ENCODE peak calls at places on chromosomes 13 and 19, in six cellular contexts. V, L, F, A, E and I are unnamed samples.

GRCh38 chr19:50657672-50658437 is 8.6 kb downstream of the C19orf81 start:
- DNase-seq in V (peak), L (peak), F (peak), A (peak), E (peak), I (peak)

GRCh38 chr19:45901912-45902650 is at the start of gene MYPOP:
- DNase-seq in V (peak), L (no peak), F (no peak), A (no peak), E (no peak), I (peak)

GRCh38 chr13:94548382-94549240 is 47.3 kb downstream of the TGDS start:
- DNase-seq in V (no peak), L (peak), F (peak), A (no peak), E (peak), I (peak)

GRCh38 chr19:53086949-53087348 is 16.3 kb downstream of the ZNF160 start:
- DNase-seq in V (no peak), L (no peak), F (no peak), A (no peak), E (no peak), I (no peak)

GRCh38 chr13:87206708-87207107 is 464.5 kb upstream of the SLITRK5 start:
- DNase-seq in V (no peak), L (no peak), F (no peak), A (no peak), E (no peak), I (no peak)

GRCh38 chr19:41541990-41542584 is 33.9 kb upstream of the CEACAM21 start:
- DNase-seq in V (peak), L (peak), F (no peak), A (peak), E (peak), I (peak)

GRCh38 chr19:18789883-18790565 is 1.1 kb downstream of the COMP start:
- DNase-seq in V (peak), L (no peak), F (no peak), A (peak), E (no peak), I (peak)

GRCh38 chr13:45750566-45750965 is 48.4 kb downstream of the CBY2 start:
- DNase-seq in V (no peak), L (no peak), F (no peak), A (no peak), E (no peak), I (no peak)

GRCh38 chr13:109243311-109243951 is 543.0 kb downstream of the IRS2 start:
- DNase-seq in V (no peak), L (peak), F (no peak), A (no peak), E (no peak), I (no peak)

GRCh38 chr19:46728693-46729339 is 11.9 kb upstream of the PRKD2 start:
- DNase-seq in V (peak), L (peak), F (no peak), A (peak), E (peak), I (peak)

DNA sequence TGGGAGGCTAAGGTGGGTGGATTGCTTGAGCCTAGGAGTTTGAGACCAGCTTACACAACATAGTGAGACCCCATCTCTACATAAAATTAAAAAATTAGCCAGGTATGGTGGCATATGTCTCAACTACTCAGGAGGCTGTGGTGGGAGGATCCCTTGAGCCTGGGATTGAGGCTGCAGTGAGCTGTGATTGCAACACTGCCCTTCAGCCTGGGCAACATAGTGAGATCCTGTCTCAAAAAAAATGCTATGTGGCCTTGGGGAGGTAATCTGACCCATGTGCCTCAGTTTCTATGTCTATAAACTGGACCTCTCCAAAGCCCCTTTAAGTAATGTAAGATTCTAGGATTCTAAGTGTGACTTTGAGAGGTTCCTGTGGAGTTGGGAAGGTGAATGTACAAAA is 25.2 kb downstream of the ARL11 start:
- DNase-seq in V (no peak), L (no peak), F (no peak), A (no peak), E (no peak), I (no peak)
- TF ChIP-seq CHD2 in V (no peak), L (no peak), F (no peak), A (no peak), E (no peak), I (no peak)

DNA sequence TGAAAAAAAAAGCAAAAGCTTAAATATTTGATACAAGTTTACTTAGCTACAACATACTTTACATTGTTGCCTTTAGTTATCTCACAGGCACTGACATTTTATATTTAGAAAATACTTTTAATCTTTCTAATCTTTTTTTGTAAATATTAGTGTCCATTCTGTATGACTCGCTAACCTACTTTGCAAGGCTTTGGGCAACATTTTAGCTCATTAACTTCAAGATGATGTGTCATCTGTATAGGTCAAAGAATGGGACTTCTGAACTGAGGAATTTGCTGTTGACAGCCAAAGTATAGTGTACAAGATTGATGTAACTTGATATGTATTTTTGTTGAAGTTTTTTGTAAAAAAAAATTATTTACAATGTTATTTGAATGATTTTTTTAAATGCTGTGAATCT is 2.7 kb upstream of the C1QTNF9 start:
- DNase-seq in V (no peak), L (no peak), F (no peak), A (no peak), E (peak), I (no peak)
- TF ChIP-seq CHD2 in V (no peak), L (no peak), F (no peak), A (no peak), E (no peak), I (no peak)

GRCh38 chr13:22825186-22825585 is 355.6 kb upstream of the SGCG start:
- DNase-seq in V (no peak), L (no peak), F (no peak), A (no peak), E (no peak), I (no peak)

GRCh38 chr13:22828081-22828480 is 352.7 kb upstream of the SGCG start:
- DNase-seq in V (no peak), L (no peak), F (no peak), A (no peak), E (no peak), I (no peak)
- TF ChIP-seq CHD2 in V (no peak), L (no peak), F (no peak), A (no peak), E (no peak), I (no peak)

GRCh38 chr19:44738161-44738535 is 10.4 kb upstream of the BCL3 start:
- DNase-seq in V (no peak), L (peak), F (no peak), A (no peak), E (no peak), I (no peak)

GRCh38 chr19:44740351-44740824 is 8.1 kb upstream of the BCL3 start:
- DNase-seq in V (peak), L (peak), F (no peak), A (no peak), E (peak), I (no peak)

GRCh38 chr19:44738603-44739585 is 9.6 kb upstream of the BCL3 start:
- DNase-seq in V (peak), L (peak), F (no peak), A (no peak), E (peak), I (no peak)

GRCh38 chr19:44741841-44742352 is 6.6 kb upstream of the BCL3 start:
- DNase-seq in V (peak), L (peak), F (no peak), A (no peak), E (peak), I (peak)

GRCh38 chr19:44741258-44741731 is 7.2 kb upstream of the BCL3 start:
- DNase-seq in V (no peak), L (peak), F (no peak), A (no peak), E (no peak), I (no peak)
- TF ChIP-seq CHD2 in V (no peak), L (peak), F (no peak), A (no peak), E (no peak), I (no peak)